ENCODE peak calls at places on chromosomes 6 and 20, in seven cellular contexts. One of them, this sample, is unnamed.

GRCh38 chr20:52192296-52193007 is 873 bp upstream of the ZFP64 start:
- DNase-seq in astrocyte of the spinal cord: peak; percentile 6
- DNase-seq in central memory CD4-positive, alpha-beta T cell: no peak
- DNase-seq in stimulated activated CD4-positive, alpha-beta T cell treated with anti-CD3 and anti-CD28 coated beads, Interleukin-4, amount 100 ng/mL, for 24 hours: no peak
- DNase-seq in activated naive CD4-positive, alpha-beta T cell: no peak
- DNase-seq in cardiac fibroblast: no peak
- DNase-seq in ELF-1: peak; percentile 85
- DNase-seq in this sample: peak; percentile 59

GRCh38 chr6:154928325-154928922 is 66.7 kb upstream of the TIAM2 start:
- DNase-seq in astrocyte of the spinal cord: peak; percentile 74
- DNase-seq in central memory CD4-positive, alpha-beta T cell: peak; percentile 42
- DNase-seq in stimulated activated CD4-positive, alpha-beta T cell treated with anti-CD3 and anti-CD28 coated beads, Interleukin-4, amount 100 ng/mL, for 24 hours: peak; percentile 83
- DNase-seq in activated naive CD4-positive, alpha-beta T cell: no peak
- DNase-seq in cardiac fibroblast: peak; percentile 81
- DNase-seq in ELF-1: peak; percentile 66
- DNase-seq in this sample: peak; percentile 80

GRCh38 chr20:9999660-10000059 is 35.1 kb upstream of the ANKEF1 start:
- DNase-seq in astrocyte of the spinal cord: no peak
- DNase-seq in central memory CD4-positive, alpha-beta T cell: no peak
- DNase-seq in stimulated activated CD4-positive, alpha-beta T cell treated with anti-CD3 and anti-CD28 coated beads, Interleukin-4, amount 100 ng/mL, for 24 hours: no peak
- DNase-seq in activated naive CD4-positive, alpha-beta T cell: no peak
- DNase-seq in cardiac fibroblast: no peak
- DNase-seq in ELF-1: no peak
- DNase-seq in this sample: peak; percentile 9

GRCh38 chr6:4647414-4648365 is 128.5 kb upstream of the CDYL start:
- DNase-seq in astrocyte of the spinal cord: peak; percentile 81
- DNase-seq in central memory CD4-positive, alpha-beta T cell: no peak
- DNase-seq in stimulated activated CD4-positive, alpha-beta T cell treated with anti-CD3 and anti-CD28 coated beads, Interleukin-4, amount 100 ng/mL, for 24 hours: no peak
- DNase-seq in activated naive CD4-positive, alpha-beta T cell: no peak
- DNase-seq in cardiac fibroblast: peak; percentile 86
- DNase-seq in ELF-1: peak; percentile 95
- DNase-seq in this sample: peak; percentile 16

GRCh38 chr6:160394654-160395035 is 46.5 kb downstream of the SLC22A3 start:
- DNase-seq in astrocyte of the spinal cord: no peak
- DNase-seq in central memory CD4-positive, alpha-beta T cell: no peak
- DNase-seq in stimulated activated CD4-positive, alpha-beta T cell treated with anti-CD3 and anti-CD28 coated beads, Interleukin-4, amount 100 ng/mL, for 24 hours: no peak
- DNase-seq in activated naive CD4-positive, alpha-beta T cell: no peak
- DNase-seq in cardiac fibroblast: no peak
- DNase-seq in ELF-1: peak; percentile 36
- DNase-seq in this sample: no peak

GRCh38 chr20:10585308-10585707 is 88.5 kb downstream of the JAG1 start:
- DNase-seq in astrocyte of the spinal cord: no peak
- DNase-seq in central memory CD4-positive, alpha-beta T cell: no peak
- DNase-seq in stimulated activated CD4-positive, alpha-beta T cell treated with anti-CD3 and anti-CD28 coated beads, Interleukin-4, amount 100 ng/mL, for 24 hours: no peak
- DNase-seq in activated naive CD4-positive, alpha-beta T cell: no peak
- DNase-seq in cardiac fibroblast: no peak
- DNase-seq in ELF-1: no peak
- DNase-seq in this sample: no peak

GRCh38 chr20:49452011-49452482 is 30.4 kb downstream of the KCNB1 start:
- DNase-seq in astrocyte of the spinal cord: no peak
- DNase-seq in central memory CD4-positive, alpha-beta T cell: no peak
- DNase-seq in stimulated activated CD4-positive, alpha-beta T cell treated with anti-CD3 and anti-CD28 coated beads, Interleukin-4, amount 100 ng/mL, for 24 hours: no peak
- DNase-seq in activated naive CD4-positive, alpha-beta T cell: no peak
- DNase-seq in cardiac fibroblast: peak; percentile 71
- DNase-seq in ELF-1: no peak
- DNase-seq in this sample: no peak

GRCh38 chr20:64137598-64138031 is 26.6 kb upstream of the MYT1 start:
- DNase-seq in astrocyte of the spinal cord: no peak
- DNase-seq in central memory CD4-positive, alpha-beta T cell: no peak
- DNase-seq in stimulated activated CD4-positive, alpha-beta T cell treated with anti-CD3 and anti-CD28 coated beads, Interleukin-4, amount 100 ng/mL, for 24 hours: no peak
- DNase-seq in activated naive CD4-positive, alpha-beta T cell: no peak
- DNase-seq in cardiac fibroblast: no peak
- DNase-seq in ELF-1: no peak
- DNase-seq in this sample: no peak

GRCh38 chr20:51695574-51696303 is 72.5 kb downstream of the ATP9A start:
- DNase-seq in astrocyte of the spinal cord: peak; percentile 74
- DNase-seq in central memory CD4-positive, alpha-beta T cell: no peak
- DNase-seq in stimulated activated CD4-positive, alpha-beta T cell treated with anti-CD3 and anti-CD28 coated beads, Interleukin-4, amount 100 ng/mL, for 24 hours: peak; percentile 22
- DNase-seq in activated naive CD4-positive, alpha-beta T cell: no peak
- DNase-seq in cardiac fibroblast: peak; percentile 52
- DNase-seq in ELF-1: no peak
- DNase-seq in this sample: no peak

GRCh38 chr6:5345324-5345723 is 84.0 kb downstream of the FARS2 start:
- DNase-seq in astrocyte of the spinal cord: no peak
- DNase-seq in central memory CD4-positive, alpha-beta T cell: no peak
- DNase-seq in stimulated activated CD4-positive, alpha-beta T cell treated with anti-CD3 and anti-CD28 coated beads, Interleukin-4, amount 100 ng/mL, for 24 hours: no peak
- DNase-seq in activated naive CD4-positive, alpha-beta T cell: no peak
- DNase-seq in cardiac fibroblast: no peak
- DNase-seq in ELF-1: no peak
- DNase-seq in this sample: no peak

GRCh38 chr6:43481075-43481474 is 3.7 kb downstream of the TJAP1 start:
- DNase-seq in astrocyte of the spinal cord: no peak
- DNase-seq in central memory CD4-positive, alpha-beta T cell: no peak
- DNase-seq in stimulated activated CD4-positive, alpha-beta T cell treated with anti-CD3 and anti-CD28 coated beads, Interleukin-4, amount 100 ng/mL, for 24 hours: no peak
- DNase-seq in activated naive CD4-positive, alpha-beta T cell: no peak
- DNase-seq in cardiac fibroblast: no peak
- DNase-seq in ELF-1: no peak
- DNase-seq in this sample: no peak

GRCh38 chr6:87213364-87213763 is 58.0 kb downstream of the ZNF292 start:
- DNase-seq in astrocyte of the spinal cord: no peak
- DNase-seq in central memory CD4-positive, alpha-beta T cell: no peak
- DNase-seq in stimulated activated CD4-positive, alpha-beta T cell treated with anti-CD3 and anti-CD28 coated beads, Interleukin-4, amount 100 ng/mL, for 24 hours: no peak
- DNase-seq in activated naive CD4-positive, alpha-beta T cell: no peak
- DNase-seq in cardiac fibroblast: no peak
- DNase-seq in ELF-1: peak; percentile 52
- DNase-seq in this sample: no peak

GRCh38 chr6:96682017-96682416 is 119.1 kb downstream of the FHL5 start:
- DNase-seq in astrocyte of the spinal cord: no peak
- DNase-seq in central memory CD4-positive, alpha-beta T cell: no peak
- DNase-seq in stimulated activated CD4-positive, alpha-beta T cell treated with anti-CD3 and anti-CD28 coated beads, Interleukin-4, amount 100 ng/mL, for 24 hours: no peak
- DNase-seq in activated naive CD4-positive, alpha-beta T cell: no peak
- DNase-seq in cardiac fibroblast: no peak
- DNase-seq in ELF-1: no peak
- DNase-seq in this sample: no peak

GRCh38 chr6:146543211-146543939 is at the start of gene RAB32:
- DNase-seq in astrocyte of the spinal cord: peak; percentile 94
- DNase-seq in central memory CD4-positive, alpha-beta T cell: no peak
- DNase-seq in stimulated activated CD4-positive, alpha-beta T cell treated with anti-CD3 and anti-CD28 coated beads, Interleukin-4, amount 100 ng/mL, for 24 hours: no peak
- DNase-seq in activated naive CD4-positive, alpha-beta T cell: no peak
- DNase-seq in cardiac fibroblast: peak; percentile 98
- DNase-seq in ELF-1: peak; percentile 91
- DNase-seq in this sample: no peak

GRCh38 chr6:124903797-124904196 is 58.4 kb upstream of the RNF217 start:
- DNase-seq in astrocyte of the spinal cord: no peak
- DNase-seq in central memory CD4-positive, alpha-beta T cell: no peak
- DNase-seq in stimulated activated CD4-positive, alpha-beta T cell treated with anti-CD3 and anti-CD28 coated beads, Interleukin-4, amount 100 ng/mL, for 24 hours: no peak
- DNase-seq in activated naive CD4-positive, alpha-beta T cell: no peak
- DNase-seq in cardiac fibroblast: no peak
- DNase-seq in ELF-1: no peak
- DNase-seq in this sample: no peak

GRCh38 chr6:165448210-165448609 is 138.8 kb upstream of the C6orf118 start:
- DNase-seq in astrocyte of the spinal cord: no peak
- DNase-seq in central memory CD4-positive, alpha-beta T cell: no peak
- DNase-seq in stimulated activated CD4-positive, alpha-beta T cell treated with anti-CD3 and anti-CD28 coated beads, Interleukin-4, amount 100 ng/mL, for 24 hours: no peak
- DNase-seq in activated naive CD4-positive, alpha-beta T cell: no peak
- DNase-seq in cardiac fibroblast: no peak
- DNase-seq in ELF-1: peak; percentile 15
- DNase-seq in this sample: no peak

GRCh38 chr6:149032599-149033405 is 284.7 kb upstream of the TAB2 start:
- DNase-seq in astrocyte of the spinal cord: peak; percentile 94
- DNase-seq in central memory CD4-positive, alpha-beta T cell: no peak
- DNase-seq in stimulated activated CD4-positive, alpha-beta T cell treated with anti-CD3 and anti-CD28 coated beads, Interleukin-4, amount 100 ng/mL, for 24 hours: peak; percentile 83
- DNase-seq in activated naive CD4-positive, alpha-beta T cell: no peak
- DNase-seq in cardiac fibroblast: peak; percentile 92
- DNase-seq in ELF-1: no peak
- DNase-seq in this sample: no peak

GRCh38 chr20:53981752-53982437 is 88.5 kb downstream of the BCAS1 start:
- DNase-seq in astrocyte of the spinal cord: no peak
- DNase-seq in central memory CD4-positive, alpha-beta T cell: no peak
- DNase-seq in stimulated activated CD4-positive, alpha-beta T cell treated with anti-CD3 and anti-CD28 coated beads, Interleukin-4, amount 100 ng/mL, for 24 hours: peak; percentile 12
- DNase-seq in activated naive CD4-positive, alpha-beta T cell: no peak
- DNase-seq in cardiac fibroblast: no peak
- DNase-seq in ELF-1: no peak
- DNase-seq in this sample: no peak

GRCh38 chr6:55825402-55826051 is 49.9 kb downstream of the BMP5 start:
- DNase-seq in astrocyte of the spinal cord: peak; percentile 56
- DNase-seq in central memory CD4-positive, alpha-beta T cell: no peak
- DNase-seq in stimulated activated CD4-positive, alpha-beta T cell treated with anti-CD3 and anti-CD28 coated beads, Interleukin-4, amount 100 ng/mL, for 24 hours: no peak
- DNase-seq in activated naive CD4-positive, alpha-beta T cell: no peak
- DNase-seq in cardiac fibroblast: peak; percentile 63
- DNase-seq in ELF-1: no peak
- DNase-seq in this sample: no peak

GRCh38 chr6:152220785-152221184 is 413.3 kb downstream of the ESR1 start:
- DNase-seq in astrocyte of the spinal cord: no peak
- DNase-seq in central memory CD4-positive, alpha-beta T cell: no peak
- DNase-seq in stimulated activated CD4-positive, alpha-beta T cell treated with anti-CD3 and anti-CD28 coated beads, Interleukin-4, amount 100 ng/mL, for 24 hours: no peak
- DNase-seq in activated naive CD4-positive, alpha-beta T cell: no peak
- DNase-seq in cardiac fibroblast: no peak
- DNase-seq in ELF-1: no peak
- DNase-seq in this sample: no peak

GRCh38 chr20:58162976-58163375 is 65.5 kb downstream of the ANKRD60 start:
- DNase-seq in astrocyte of the spinal cord: no peak
- DNase-seq in central memory CD4-positive, alpha-beta T cell: no peak
- DNase-seq in stimulated activated CD4-positive, alpha-beta T cell treated with anti-CD3 and anti-CD28 coated beads, Interleukin-4, amount 100 ng/mL, for 24 hours: no peak
- DNase-seq in activated naive CD4-positive, alpha-beta T cell: no peak
- DNase-seq in cardiac fibroblast: no peak
- DNase-seq in ELF-1: no peak
- DNase-seq in this sample: no peak

GRCh38 chr6:14511192-14511591 is 393.6 kb downstream of the CD83 start:
- DNase-seq in astrocyte of the spinal cord: no peak
- DNase-seq in central memory CD4-positive, alpha-beta T cell: no peak
- DNase-seq in stimulated activated CD4-positive, alpha-beta T cell treated with anti-CD3 and anti-CD28 coated beads, Interleukin-4, amount 100 ng/mL, for 24 hours: no peak
- DNase-seq in activated naive CD4-positive, alpha-beta T cell: no peak
- DNase-seq in cardiac fibroblast: no peak
- DNase-seq in ELF-1: no peak
- DNase-seq in this sample: no peak